ENCODE peak calls at places on chromosomes 13 and 19, in eight cellular contexts. One of them, this sample, is unnamed.

GRCh38 chr19:4063369-4064072 is 3.2 kb downstream of the ZBTB7A start:
- DNase-seq in effector memory CD4-positive, alpha-beta T cell: no peak
- DNase-seq in neural progenitor cell: peak; percentile 55
- DNase-seq in IMR-90: no peak
- DNase-seq in lower lobe of right lung: peak; percentile 45
- DNase-seq in body of pancreas: no peak
- DNase-seq in kidney: no peak
- DNase-seq in HCT116: no peak
- DNase-seq in this sample: no peak

GRCh38 chr13:53151692-53152421 is 123.2 kb downstream of the OLFM4 start:
- DNase-seq in neural progenitor cell: peak; percentile 87
- DNase-seq in IMR-90: peak; percentile 34
- DNase-seq in kidney: no peak
- DNase-seq in effector memory CD4-positive, alpha-beta T cell: no peak
- DNase-seq in HCT116: peak; percentile 15
- DNase-seq in lower lobe of right lung: no peak
- DNase-seq in body of pancreas: peak; percentile 64
- DNase-seq in this sample: peak; percentile 92

GRCh38 chr13:79986890-79987289 is 354.0 kb downstream of the SPRY2 start:
- DNase-seq in HCT116: no peak
- DNase-seq in kidney: no peak
- DNase-seq in effector memory CD4-positive, alpha-beta T cell: no peak
- DNase-seq in IMR-90: no peak
- DNase-seq in lower lobe of right lung: no peak
- DNase-seq in body of pancreas: no peak
- DNase-seq in neural progenitor cell: no peak
- DNase-seq in this sample: no peak

GRCh38 chr19:31666126-31666525 is 316.9 kb upstream of the TSHZ3 start:
- DNase-seq in effector memory CD4-positive, alpha-beta T cell: no peak
- DNase-seq in HCT116: no peak
- DNase-seq in lower lobe of right lung: no peak
- DNase-seq in IMR-90: no peak
- DNase-seq in kidney: no peak
- DNase-seq in neural progenitor cell: no peak
- DNase-seq in body of pancreas: no peak
- DNase-seq in this sample: no peak

GRCh38 chr13:40318366-40318765 is 348.1 kb downstream of the FOXO1 start:
- DNase-seq in body of pancreas: peak; percentile 71
- DNase-seq in IMR-90: no peak
- DNase-seq in lower lobe of right lung: no peak
- DNase-seq in neural progenitor cell: no peak
- DNase-seq in HCT116: no peak
- DNase-seq in kidney: peak; percentile 71
- DNase-seq in effector memory CD4-positive, alpha-beta T cell: no peak
- DNase-seq in this sample: peak; percentile 96

GRCh38 chr13:42600943-42601342 is 27.0 kb downstream of the TNFSF11 start:
- DNase-seq in lower lobe of right lung: no peak
- DNase-seq in kidney: no peak
- DNase-seq in HCT116: no peak
- DNase-seq in neural progenitor cell: no peak
- DNase-seq in body of pancreas: no peak
- DNase-seq in effector memory CD4-positive, alpha-beta T cell: no peak
- DNase-seq in IMR-90: no peak
- DNase-seq in this sample: no peak

GRCh38 chr13:73056054-73056962 is 2.5 kb upstream of the KLF5 start:
- DNase-seq in IMR-90: peak; percentile 84
- DNase-seq in neural progenitor cell: peak; percentile 8
- DNase-seq in kidney: no peak
- DNase-seq in effector memory CD4-positive, alpha-beta T cell: no peak
- DNase-seq in body of pancreas: no peak
- DNase-seq in HCT116: peak; percentile 79
- DNase-seq in lower lobe of right lung: no peak
- DNase-seq in this sample: no peak

GRCh38 chr19:38975214-38975860 is at the start of gene FBXO17:
- DNase-seq in neural progenitor cell: peak; percentile 77
- DNase-seq in HCT116: no peak
- DNase-seq in body of pancreas: peak; percentile 48
- DNase-seq in effector memory CD4-positive, alpha-beta T cell: no peak
- DNase-seq in kidney: peak; percentile 85
- DNase-seq in IMR-90: peak; percentile 63
- DNase-seq in lower lobe of right lung: peak; percentile 52
- DNase-seq in this sample: peak; percentile 15

GRCh38 chr19:16062789-16063188 is 13.5 kb upstream of the TPM4 start:
- DNase-seq in IMR-90: no peak
- DNase-seq in effector memory CD4-positive, alpha-beta T cell: peak; percentile 63
- DNase-seq in kidney: no peak
- DNase-seq in body of pancreas: peak; percentile 46
- DNase-seq in lower lobe of right lung: peak; percentile 75
- DNase-seq in HCT116: no peak
- DNase-seq in neural progenitor cell: peak; percentile 57
- DNase-seq in this sample: peak; percentile 82

GRCh38 chr13:111122056-111122455 is 6.9 kb downstream of the ARHGEF7 start:
- DNase-seq in effector memory CD4-positive, alpha-beta T cell: no peak
- DNase-seq in IMR-90: peak; percentile 59
- DNase-seq in body of pancreas: no peak
- DNase-seq in kidney: no peak
- DNase-seq in neural progenitor cell: peak; percentile 20
- DNase-seq in HCT116: no peak
- DNase-seq in lower lobe of right lung: no peak
- DNase-seq in this sample: peak; percentile 87

GRCh38 chr19:42294471-42295137 is 7.3 kb upstream of the PRR19 start:
- DNase-seq in IMR-90: no peak
- DNase-seq in effector memory CD4-positive, alpha-beta T cell: no peak
- DNase-seq in neural progenitor cell: no peak
- DNase-seq in lower lobe of right lung: no peak
- DNase-seq in HCT116: no peak
- DNase-seq in kidney: peak; percentile 69
- DNase-seq in body of pancreas: no peak
- DNase-seq in this sample: no peak

GRCh38 chr19:56301152-56301551 is 13.5 kb downstream of the ZSCAN5A start:
- DNase-seq in kidney: no peak
- DNase-seq in HCT116: no peak
- DNase-seq in IMR-90: no peak
- DNase-seq in lower lobe of right lung: no peak
- DNase-seq in effector memory CD4-positive, alpha-beta T cell: no peak
- DNase-seq in body of pancreas: no peak
- DNase-seq in neural progenitor cell: no peak
- DNase-seq in this sample: no peak

GRCh38 chr13:95728957-95729356 is 52.0 kb downstream of the DNAJC3 start:
- DNase-seq in HCT116: no peak
- DNase-seq in body of pancreas: no peak
- DNase-seq in neural progenitor cell: no peak
- DNase-seq in lower lobe of right lung: no peak
- DNase-seq in kidney: no peak
- DNase-seq in effector memory CD4-positive, alpha-beta T cell: no peak
- DNase-seq in IMR-90: no peak
- DNase-seq in this sample: no peak

GRCh38 chr19:51571599-51571998 is 516 bp downstream of the ZNF175 start:
- DNase-seq in neural progenitor cell: no peak
- DNase-seq in body of pancreas: no peak
- DNase-seq in effector memory CD4-positive, alpha-beta T cell: no peak
- DNase-seq in lower lobe of right lung: no peak
- DNase-seq in HCT116: no peak
- DNase-seq in kidney: no peak
- DNase-seq in IMR-90: peak; percentile 12
- DNase-seq in this sample: no peak

GRCh38 chr13:51776179-51776578 is 27.8 kb downstream of the DHRS12 start:
- DNase-seq in effector memory CD4-positive, alpha-beta T cell: no peak
- DNase-seq in HCT116: no peak
- DNase-seq in lower lobe of right lung: no peak
- DNase-seq in IMR-90: no peak
- DNase-seq in neural progenitor cell: no peak
- DNase-seq in body of pancreas: peak; percentile 71
- DNase-seq in kidney: no peak
- DNase-seq in this sample: no peak

GRCh38 chr13:111037838-111038397 is 77.2 kb upstream of the ARHGEF7 start:
- DNase-seq in kidney: no peak
- DNase-seq in neural progenitor cell: no peak
- DNase-seq in effector memory CD4-positive, alpha-beta T cell: no peak
- DNase-seq in lower lobe of right lung: no peak
- DNase-seq in HCT116: no peak
- DNase-seq in IMR-90: no peak
- DNase-seq in body of pancreas: no peak
- DNase-seq in this sample: no peak

GRCh38 chr13:32443111-32443510 is 15.2 kb upstream of the N4BP2L1 start:
- DNase-seq in lower lobe of right lung: no peak
- DNase-seq in IMR-90: peak; percentile 23
- DNase-seq in body of pancreas: no peak
- DNase-seq in effector memory CD4-positive, alpha-beta T cell: peak; percentile 5
- DNase-seq in HCT116: peak; percentile 2
- DNase-seq in kidney: no peak
- DNase-seq in neural progenitor cell: no peak
- DNase-seq in this sample: no peak

GRCh38 chr13:89982406-89983085 is 1364.9 kb upstream of the MIR17HG start:
- DNase-seq in body of pancreas: no peak
- DNase-seq in kidney: no peak
- DNase-seq in neural progenitor cell: no peak
- DNase-seq in IMR-90: no peak
- DNase-seq in effector memory CD4-positive, alpha-beta T cell: no peak
- DNase-seq in HCT116: no peak
- DNase-seq in lower lobe of right lung: no peak
- DNase-seq in this sample: no peak

DNA sequence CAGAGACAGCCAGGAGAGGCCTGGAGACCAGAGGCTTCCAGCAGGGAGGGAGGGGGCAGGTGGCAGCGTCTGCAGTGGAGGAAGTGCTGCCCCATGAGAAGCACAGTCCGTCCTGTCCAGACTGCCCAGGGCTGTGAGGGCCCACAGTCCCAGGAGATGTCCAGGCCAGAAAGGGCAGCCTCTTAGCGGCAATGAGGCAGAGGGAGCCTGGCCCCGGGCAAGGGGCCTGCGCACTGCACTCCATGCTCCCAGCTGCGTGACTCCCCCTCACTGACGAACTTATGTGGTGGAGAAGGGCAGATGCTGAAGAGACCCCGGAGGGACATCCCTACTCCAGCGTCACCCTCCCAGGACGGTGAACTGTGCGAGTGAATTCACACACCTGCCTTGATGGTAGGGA is 115.3 kb downstream of the SOX1 start:
- DNase-seq in kidney: no peak
- DNase-seq in HCT116: no peak
- DNase-seq in IMR-90: no peak
- DNase-seq in body of pancreas: no peak
- DNase-seq in lower lobe of right lung: no peak
- DNase-seq in effector memory CD4-positive, alpha-beta T cell: no peak
- DNase-seq in neural progenitor cell: no peak
- DNase-seq in this sample: no peak
- H3K27ac ChIP-seq in kidney: no peak overlapping the region
- H3K27ac ChIP-seq in HCT116: no peak overlapping the region
- H3K27ac ChIP-seq in IMR-90: no peak overlapping the region
- H3K27ac ChIP-seq in body of pancreas: no peak overlapping the region
- H3K27ac ChIP-seq in lower lobe of right lung: no peak overlapping the region
- H3K27ac ChIP-seq in effector memory CD4-positive, alpha-beta T cell: no peak overlapping the region
- H3K27ac ChIP-seq in neural progenitor cell: no peak overlapping the region
- H3K27ac ChIP-seq in this sample: no peak overlapping the region

DNA sequence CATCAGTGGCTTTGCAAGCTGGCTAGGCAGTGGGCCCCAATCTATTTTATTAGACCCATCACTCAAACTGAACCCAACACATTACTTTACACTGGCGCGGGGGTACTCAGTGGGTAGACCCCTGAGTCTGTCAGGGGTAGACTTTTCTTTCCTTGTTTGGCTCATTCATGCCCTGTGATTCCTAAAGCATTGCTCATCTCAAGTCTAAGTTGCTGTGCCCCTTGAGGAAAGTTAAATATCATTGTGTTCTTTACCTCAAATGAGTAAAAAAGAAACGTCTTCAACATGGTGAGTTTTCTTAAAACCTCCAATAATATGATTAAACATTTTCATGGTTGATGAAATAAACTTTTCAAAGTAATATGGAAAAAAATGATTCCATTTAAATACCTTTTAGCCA is 254.8 kb downstream of the DLEU7 start:
- DNase-seq in IMR-90: no peak
- DNase-seq in kidney: no peak
- DNase-seq in effector memory CD4-positive, alpha-beta T cell: no peak
- DNase-seq in HCT116: no peak
- DNase-seq in neural progenitor cell: no peak
- DNase-seq in body of pancreas: no peak
- DNase-seq in lower lobe of right lung: no peak
- DNase-seq in this sample: no peak
- H3K4me1 ChIP-seq in IMR-90: peaks cover 9% of the 10 kb centered on the region
- H3K4me1 ChIP-seq in kidney: no peaks in the 10 kb centered on the region
- H3K4me1 ChIP-seq in effector memory CD4-positive, alpha-beta T cell: peaks cover 4% of the 10 kb centered on the region
- H3K4me1 ChIP-seq in HCT116: no peaks in the 10 kb centered on the region
- H3K4me1 ChIP-seq in neural progenitor cell: peaks cover 28% of the 10 kb centered on the region
- H3K4me1 ChIP-seq in body of pancreas: no peaks in the 10 kb centered on the region
- H3K4me1 ChIP-seq in lower lobe of right lung: no peaks in the 10 kb centered on the region
- H3K4me1 ChIP-seq in this sample: peaks cover 14% of the 10 kb centered on the region

GRCh38 chr13:41334810-41335209 is 23.7 kb downstream of the NAA16 start:
- DNase-seq in kidney: no peak
- DNase-seq in HCT116: no peak
- DNase-seq in effector memory CD4-positive, alpha-beta T cell: no peak
- DNase-seq in IMR-90: no peak
- DNase-seq in neural progenitor cell: no peak
- DNase-seq in lower lobe of right lung: no peak
- DNase-seq in body of pancreas: no peak
- DNase-seq in this sample: no peak

GRCh38 chr13:41327994-41328778 is 17.1 kb downstream of the NAA16 start:
- DNase-seq in neural progenitor cell: no peak
- DNase-seq in effector memory CD4-positive, alpha-beta T cell: no peak
- DNase-seq in HCT116: no peak
- DNase-seq in body of pancreas: no peak
- DNase-seq in lower lobe of right lung: no peak
- DNase-seq in kidney: no peak
- DNase-seq in IMR-90: no peak
- DNase-seq in this sample: no peak

DNA sequence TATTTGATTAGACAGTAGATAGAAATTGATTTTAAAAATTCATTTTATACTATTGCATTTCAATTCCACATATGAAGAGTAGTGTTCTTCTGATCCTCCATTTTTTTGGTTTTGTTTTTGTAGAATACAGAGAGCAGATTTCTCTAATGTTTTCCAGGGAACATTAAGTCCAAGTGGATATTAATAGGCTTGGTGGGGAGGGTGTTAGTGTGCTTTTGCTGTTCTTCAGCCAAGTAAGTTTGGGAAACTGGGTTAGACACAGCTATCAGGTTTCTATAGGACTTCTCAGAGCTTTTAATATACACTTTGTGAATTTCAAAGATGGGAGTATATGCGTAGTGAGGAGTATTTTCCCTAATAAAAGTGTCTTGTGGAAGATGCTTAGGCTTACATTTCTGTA is 21.8 kb downstream of the NAA16 start:
- DNase-seq in body of pancreas: no peak
- DNase-seq in IMR-90: no peak
- DNase-seq in kidney: no peak
- DNase-seq in HCT116: no peak
- DNase-seq in effector memory CD4-positive, alpha-beta T cell: no peak
- DNase-seq in lower lobe of right lung: no peak
- DNase-seq in neural progenitor cell: no peak
- DNase-seq in this sample: no peak
- H3K27ac ChIP-seq in body of pancreas: no peak overlapping the region
- H3K27ac ChIP-seq in IMR-90: no peak overlapping the region
- H3K27ac ChIP-seq in kidney: no peak overlapping the region
- H3K27ac ChIP-seq in HCT116: no peak overlapping the region
- H3K27ac ChIP-seq in effector memory CD4-positive, alpha-beta T cell: no peak overlapping the region
- H3K27ac ChIP-seq in lower lobe of right lung: no peak overlapping the region
- H3K27ac ChIP-seq in neural progenitor cell: no peak overlapping the region
- H3K27ac ChIP-seq in this sample: no peak overlapping the region

DNA sequence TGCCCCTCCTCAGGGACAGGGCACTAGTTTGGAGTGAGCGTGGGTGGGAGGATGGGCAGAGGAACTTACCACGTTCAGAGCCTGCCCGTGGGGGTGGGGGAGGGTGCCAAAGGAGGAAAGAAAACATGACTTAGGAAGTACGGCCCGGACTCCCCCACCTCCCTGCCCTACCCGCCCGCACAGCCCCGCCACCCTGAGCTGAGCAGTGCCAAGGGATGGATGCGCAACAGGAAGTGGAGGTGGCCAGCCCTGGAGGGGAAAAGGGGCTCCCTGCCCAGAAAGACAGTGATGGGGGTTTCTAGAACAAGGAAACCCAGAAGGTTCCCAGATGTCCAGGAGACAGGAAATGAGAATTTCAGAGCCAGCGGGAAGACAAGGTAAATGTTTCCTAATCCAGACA is 6.3 kb downstream of the TEAD2 start:
- DNase-seq in lower lobe of right lung: peak; percentile 61
- DNase-seq in body of pancreas: no peak
- DNase-seq in IMR-90: no peak
- DNase-seq in effector memory CD4-positive, alpha-beta T cell: no peak
- DNase-seq in neural progenitor cell: no peak
- DNase-seq in HCT116: no peak
- DNase-seq in kidney: peak; percentile 74
- DNase-seq in this sample: no peak
- H3K4me1 ChIP-seq in lower lobe of right lung: peaks cover 14% of the 10 kb centered on the region
- H3K4me1 ChIP-seq in body of pancreas: no peaks in the 10 kb centered on the region
- H3K4me1 ChIP-seq in IMR-90: peaks cover 4% of the 10 kb centered on the region
- H3K4me1 ChIP-seq in effector memory CD4-positive, alpha-beta T cell: peaks cover 6% of the 10 kb centered on the region
- H3K4me1 ChIP-seq in neural progenitor cell: peaks cover 13% of the 10 kb centered on the region
- H3K4me1 ChIP-seq in HCT116: no peaks in the 10 kb centered on the region
- H3K4me1 ChIP-seq in kidney: peaks cover 8% of the 10 kb centered on the region
- H3K4me1 ChIP-seq in this sample: no peaks in the 10 kb centered on the region

This sample was measured in SJCRH30.